ENCODE peak calls at places on chromosomes 7 and 10, in four cellular contexts. O is retina, I is NCI-H1092 treated with DMSO at 0.1 percent for 48 hours, U is fibroblast of the conjunctiva. S is an unnamed sample.

GRCh38 chr10:24915304-24915703 is 37.1 kb downstream of the PRTFDC1 start:
- DNase-seq in O (no peak), I (no peak), U (no peak), S (no peak)

GRCh38 chr10:128036746-128037542 is 89.3 kb downstream of the MKI67 start:
- DNase-seq in O (no peak), I (no peak), U (no peak), S (no peak)

GRCh38 chr7:69967152-69967591 is 368.9 kb downstream of the AUTS2 start:
- DNase-seq in O (peak), I (peak), U (no peak), S (no peak)

GRCh38 chr7:102306916-102307677 is 20.4 kb downstream of the SH2B2 start:
- DNase-seq in O (peak), I (no peak), U (no peak), S (no peak)

GRCh38 chr10:60098676-60099601 is 192.6 kb upstream of the CCDC6 start:
- DNase-seq in O (no peak), I (no peak), U (no peak), S (peak)

GRCh38 chr7:55545496-55545895 is 26.8 kb downstream of the VOPP1 start:
- DNase-seq in O (no peak), I (no peak), U (no peak), S (no peak)

GRCh38 chr7:28986723-28987122 is 28.6 kb upstream of the TRIL start:
- DNase-seq in O (no peak), I (no peak), U (peak), S (no peak)

GRCh38 chr7:117588352-117588794 is 108.5 kb downstream of the CFTR start:
- DNase-seq in O (no peak), I (no peak), U (no peak), S (no peak)

GRCh38 chr7:7913506-7913905 is 55.1 kb upstream of the GLCCI1 start:
- DNase-seq in O (no peak), I (peak), U (no peak), S (no peak)

GRCh38 chr10:15227611-15228372 is 59.3 kb upstream of the NMT2 start:
- DNase-seq in O (no peak), I (no peak), U (peak), S (no peak)

GRCh38 chr7:94655562-94655883 is 410 bp downstream of the SGCE start:
- DNase-seq in O (no peak), I (peak), U (no peak), S (no peak)

GRCh38 chr10:73887038-73888015 is 13.0 kb upstream of the CAMK2G start:
- DNase-seq in O (no peak), I (peak), U (peak), S (peak)

GRCh38 chr10:111498560-111498959 is 421.7 kb downstream of the ADRA2A start:
- DNase-seq in O (no peak), I (no peak), U (no peak), S (no peak)

GRCh38 chr10:91711885-91712284 is 79.0 kb upstream of the PPP1R3C start:
- DNase-seq in O (no peak), I (no peak), U (no peak), S (no peak)

GRCh38 chr10:131561897-131562296 is 250.4 kb upstream of the TCERG1L start:
- DNase-seq in O (no peak), I (peak), U (no peak), S (no peak)

GRCh38 chr10:15209827-15210509 is 41.5 kb upstream of the NMT2 start:
- DNase-seq in O (peak), I (peak), U (peak), S (peak)

GRCh38 chr7:130649004-130649790 is 19.4 kb downstream of the COPG2 start:
- DNase-seq in O (no peak), I (no peak), U (no peak), S (no peak)

S was measured in NCI-H1694.